ENCODE peak calls at places on chromosomes 6 and 20, in six cellular contexts. S, X, K, Q, T and E are unnamed samples.

GRCh38 chr20:43459022-43459942 is 1.6 kb downstream of the SRSF6 start:
- DNase-seq in S (peak), X (no peak), K (no peak), Q (no peak), T (no peak), E (peak)

GRCh38 chr20:16947346-16947943 is 199.3 kb downstream of the OTOR start:
- DNase-seq in S (no peak), X (no peak), K (no peak), Q (no peak), T (no peak), E (no peak)

GRCh38 chr6:14046476-14047068 is 71.0 kb upstream of the CD83 start:
- DNase-seq in S (no peak), X (peak), K (peak), Q (peak), T (peak), E (peak)

GRCh38 chr20:24001901-24002405 is 13.4 kb upstream of the GGTLC1 start:
- DNase-seq in S (no peak), X (no peak), K (no peak), Q (peak), T (no peak), E (no peak)

GRCh38 chr6:137733353-137733746 is 133.7 kb upstream of the TNFAIP3 start:
- DNase-seq in S (no peak), X (no peak), K (no peak), Q (no peak), T (no peak), E (no peak)

GRCh38 chr6:1574895-1575212 is 34.9 kb upstream of the FOXC1 start:
- DNase-seq in S (no peak), X (no peak), K (no peak), Q (no peak), T (no peak), E (no peak)

GRCh38 chr6:14689639-14690038 is 556.2 kb upstream of the JARID2 start:
- DNase-seq in S (no peak), X (no peak), K (no peak), Q (no peak), T (no peak), E (no peak)

GRCh38 chr20:44019638-44020335 is 105.1 kb downstream of the TOX2 start:
- DNase-seq in S (peak), X (no peak), K (no peak), Q (no peak), T (no peak), E (peak)

GRCh38 chr20:21509597-21510331 is 4.1 kb downstream of the NKX2-2 start:
- DNase-seq in S (no peak), X (no peak), K (no peak), Q (peak), T (peak), E (peak)

GRCh38 chr20:47735412-47736400 is 49.6 kb downstream of the SULF2 start:
- DNase-seq in S (no peak), X (peak), K (no peak), Q (no peak), T (no peak), E (no peak)

GRCh38 chr6:40398810-40399477 is 188.2 kb downstream of the LRFN2 start:
- DNase-seq in S (no peak), X (no peak), K (no peak), Q (no peak), T (no peak), E (no peak)

GRCh38 chr6:142240203-142240602 is 61.6 kb upstream of the ADGRG6 start:
- DNase-seq in S (no peak), X (no peak), K (no peak), Q (no peak), T (no peak), E (no peak)

GRCh38 chr6:16305246-16305725 is 66.9 kb downstream of the GMPR start:
- DNase-seq in S (no peak), X (no peak), K (no peak), Q (no peak), T (no peak), E (no peak)

GRCh38 chr6:150749091-150749670 is 116.3 kb upstream of the MTHFD1L start:
- DNase-seq in S (no peak), X (no peak), K (no peak), Q (no peak), T (no peak), E (no peak)

GRCh38 chr20:63323298-63323820 is 30.4 kb downstream of the COL20A1 start:
- DNase-seq in S (no peak), X (no peak), K (no peak), Q (no peak), T (no peak), E (no peak)

GRCh38 chr6:145502417-145502816 is 232.9 kb downstream of the EPM2A start:
- DNase-seq in S (no peak), X (no peak), K (peak), Q (no peak), T (no peak), E (no peak)

GRCh38 chr20:23227976-23228375 is 122.6 kb upstream of the NXT1 start:
- DNase-seq in S (no peak), X (no peak), K (no peak), Q (no peak), T (no peak), E (no peak)

GRCh38 chr6:50834929-50835328 is 16.3 kb downstream of the TFAP2B start:
- DNase-seq in S (no peak), X (no peak), K (no peak), Q (no peak), T (no peak), E (no peak)

GRCh38 chr6:135922170-135922569 is 70.7 kb downstream of the PDE7B start:
- DNase-seq in S (no peak), X (no peak), K (no peak), Q (peak), T (peak), E (peak)

GRCh38 chr6:8434727-8435092 is 635 bp downstream of the SLC35B3 start:
- DNase-seq in S (no peak), X (no peak), K (no peak), Q (no peak), T (no peak), E (no peak)

GRCh38 chr6:139342957-139343750 is 31.3 kb downstream of the CITED2 start:
- DNase-seq in S (no peak), X (peak), K (no peak), Q (no peak), T (no peak), E (no peak)

GRCh38 chr20:48586728-48587127 is 241.1 kb downstream of the PREX1 start:
- DNase-seq in S (no peak), X (no peak), K (no peak), Q (no peak), T (no peak), E (no peak)

GRCh38 chr20:62929051-62929538 is 2.8 kb upstream of the DIDO1 start:
- DNase-seq in S (peak), X (peak), K (no peak), Q (peak), T (peak), E (peak)

GRCh38 chr6:84842526-84843161 is 78.2 kb upstream of the TBX18 start:
- DNase-seq in S (no peak), X (no peak), K (no peak), Q (peak), T (no peak), E (peak)

GRCh38 chr6:53951383-53951782 is 156.6 kb downstream of the LRRC1 start:
- DNase-seq in S (no peak), X (no peak), K (no peak), Q (no peak), T (no peak), E (no peak)

GRCh38 chr6:108732101-108732870 is 115.9 kb upstream of the ARMC2 start:
- DNase-seq in S (no peak), X (no peak), K (no peak), Q (peak), T (peak), E (peak)

GRCh38 chr6:106085984-106086832 is at the start of gene PRDM1:
- DNase-seq in S (peak), X (peak), K (peak), Q (peak), T (peak), E (peak)

GRCh38 chr6:107310362-107310761 is 149.0 kb downstream of the PDSS2 start:
- DNase-seq in S (no peak), X (no peak), K (no peak), Q (no peak), T (no peak), E (no peak)

GRCh38 chr6:89793586-89793985 is 26.0 kb downstream of the MDN1 start:
- DNase-seq in S (no peak), X (no peak), K (no peak), Q (no peak), T (no peak), E (no peak)

GRCh38 chr20:61679473-61679872 is 386.2 kb downstream of the TAF4 start:
- DNase-seq in S (no peak), X (no peak), K (no peak), Q (no peak), T (no peak), E (no peak)

GRCh38 chr20:62685781-62686555 is 22.7 kb upstream of the NTSR1 start:
- DNase-seq in S (no peak), X (peak), K (peak), Q (no peak), T (no peak), E (no peak)

GRCh38 chr20:14950633-14951032 is 613.2 kb upstream of the FLRT3 start:
- DNase-seq in S (no peak), X (no peak), K (no peak), Q (no peak), T (no peak), E (no peak)